ENCODE peak calls at places on chromosomes 4 and X, in nine cellular contexts. Y, N, K, A, B, D, F, P and G are unnamed samples.

GRCh38 chr4:139301821-139302611 is at the start of gene NDUFC1:
- DNase-seq in Y (no peak), N (no peak), K (peak; percentile 42), A (peak; percentile 62), B (peak; percentile 72), D (peak; percentile 59), F (peak; percentile 46), P (peak; percentile 65), G (peak; percentile 60)

GRCh38 chr4:128862608-128863313 is 53.3 kb downstream of the JADE1 start:
- DNase-seq in Y (peak; percentile 49), N (no peak), K (no peak), A (no peak), B (no peak), D (no peak), F (peak; percentile 26), P (no peak), G (peak; percentile 60)

GRCh38 chrX:154013614-154014360 is 5.9 kb downstream of the IRAK1 start:
- DNase-seq in Y (no peak), N (no peak), K (peak; percentile 47), A (no peak), B (peak; percentile 32), D (peak; percentile 60), F (peak; percentile 43), P (no peak), G (peak; percentile 67)

GRCh38 chrX:126165721-126166401 is at the start of gene DCAF12L2:
- DNase-seq in Y (no peak), N (no peak), K (peak; percentile 9), A (no peak), B (no peak), D (no peak), F (peak; percentile 15), P (no peak), G (no peak)

GRCh38 chrX:103918050-103918449 is 44.4 kb upstream of the TMSB15B start:
- DNase-seq in Y (peak; percentile 19), N (no peak), K (peak; percentile 53), A (no peak), B (peak; percentile 64), D (peak; percentile 65), F (peak; percentile 61), P (peak; percentile 49), G (peak; percentile 49)

GRCh38 chrX:50157545-50158125 is 43.2 kb downstream of the AKAP4 start:
- DNase-seq in Y (no peak), N (no peak), K (no peak), A (no peak), B (peak; percentile 62), D (no peak), F (no peak), P (peak; percentile 49), G (no peak)

GRCh38 chr4:56129431-56129861 is 180.7 kb downstream of the CEP135 start:
- DNase-seq in Y (no peak), N (no peak), K (no peak), A (no peak), B (peak; percentile 58), D (no peak), F (peak; percentile 16), P (peak; percentile 77), G (no peak)

GRCh38 chr4:137471895-137472294 is 60.4 kb downstream of the PCDH18 start:
- DNase-seq in Y (no peak), N (no peak), K (no peak), A (no peak), B (peak; percentile 11), D (no peak), F (no peak), P (no peak), G (no peak)

GRCh38 chr4:182085051-182085480 is 158.1 kb upstream of the TENM3 start:
- DNase-seq in Y (no peak), N (no peak), K (no peak), A (no peak), B (no peak), D (no peak), F (no peak), P (no peak), G (no peak)

GRCh38 chrX:108584617-108585211 is 145.1 kb downstream of the COL4A5 start:
- DNase-seq in Y (peak; percentile 0), N (no peak), K (peak; percentile 30), A (no peak), B (peak; percentile 26), D (no peak), F (peak; percentile 8), P (no peak), G (peak; percentile 2)

GRCh38 chr4:1685604-1686150 is 1.6 kb upstream of the FAM53A start:
- DNase-seq in Y (no peak), N (no peak), K (no peak), A (no peak), B (no peak), D (no peak), F (no peak), P (no peak), G (no peak)

GRCh38 chr4:1682860-1683259 is 1.3 kb downstream of the FAM53A start:
- DNase-seq in Y (no peak), N (no peak), K (no peak), A (no peak), B (no peak), D (no peak), F (no peak), P (no peak), G (no peak)

GRCh38 chr4:1683371-1683902 is 676 bp downstream of the FAM53A start:
- DNase-seq in Y (no peak), N (peak; percentile 39), K (no peak), A (no peak), B (peak; percentile 59), D (peak; percentile 65), F (peak; percentile 28), P (peak; percentile 27), G (no peak)

GRCh38 chr4:1684756-1685603 is 867 bp upstream of the FAM53A start:
- DNase-seq in Y (no peak), N (no peak), K (no peak), A (no peak), B (no peak), D (no peak), F (no peak), P (peak; percentile 32), G (no peak)

DNA sequence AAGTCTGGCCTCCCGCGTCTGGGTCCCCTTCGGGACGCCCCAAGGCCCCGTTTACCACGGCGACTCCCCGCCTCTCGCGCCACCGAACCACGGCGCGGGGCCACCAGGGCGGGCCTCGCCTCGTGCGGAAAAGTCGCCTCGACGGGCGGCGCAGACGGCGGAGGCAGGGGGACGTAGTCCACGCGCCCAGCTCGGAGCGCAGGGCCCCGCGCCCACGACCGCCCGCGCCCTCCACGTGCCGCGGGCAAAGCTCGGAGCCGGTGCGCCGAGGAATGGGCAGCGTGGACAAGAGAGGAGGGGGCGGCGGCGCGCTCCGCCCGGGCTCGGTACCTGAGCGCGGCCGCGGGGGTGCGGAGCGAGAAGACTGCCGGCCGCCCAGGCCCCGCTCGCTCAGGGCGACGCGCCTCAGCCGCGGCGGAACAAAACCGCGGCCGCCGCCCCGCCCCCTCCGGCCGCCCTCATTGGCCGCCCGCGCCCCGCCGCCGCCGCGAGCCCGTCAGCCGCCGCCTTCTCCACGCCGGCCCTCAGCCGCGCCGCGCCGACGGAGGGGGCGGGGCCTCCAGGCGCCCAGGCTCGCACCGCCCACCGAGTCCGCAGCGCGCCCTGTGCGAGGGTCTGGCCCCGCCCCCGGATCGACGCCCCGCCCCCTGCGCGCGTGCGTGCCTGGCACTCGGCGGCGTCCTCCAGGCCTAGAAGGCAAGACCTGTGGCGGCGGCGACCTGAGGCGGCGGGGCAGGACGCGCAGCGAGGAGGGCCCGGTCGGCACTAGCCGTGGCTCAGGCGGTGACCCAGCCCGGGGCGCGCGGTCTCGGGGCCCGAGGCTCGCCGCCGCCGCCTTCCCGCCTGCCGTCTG is at the start of gene FAM53A:
- DNase-seq in Y (peak; percentile 30), N (peak; percentile 92), K (peak; percentile 93), A (peak; percentile 97), B (peak; percentile 88), D (peak; percentile 96), F (peak; percentile 91), P (peak; percentile 96), G (peak; percentile 97)
- TF ChIP-seq CTCF in Y (no peak), N (no peak), K (no peak), A (peak; percentile 11), B (no peak), D (no peak), F (no peak), P (no peak), G (peak; percentile 11)

GRCh38 chrX:81237516-81237915 is 35.6 kb downstream of the SH3BGRL start:
- DNase-seq in Y (no peak), N (no peak), K (no peak), A (no peak), B (no peak), D (no peak), F (no peak), P (no peak), G (no peak)

GRCh38 chrX:81240701-81241100 is 38.8 kb downstream of the SH3BGRL start:
- DNase-seq in Y (no peak), N (no peak), K (no peak), A (no peak), B (no peak), D (no peak), F (no peak), P (no peak), G (no peak)

GRCh38 chrX:81232218-81232617 is 30.3 kb downstream of the SH3BGRL start:
- DNase-seq in Y (no peak), N (no peak), K (no peak), A (no peak), B (no peak), D (no peak), F (no peak), P (no peak), G (no peak)

GRCh38 chrX:81241753-81242152 is 39.9 kb downstream of the SH3BGRL start:
- DNase-seq in Y (no peak), N (no peak), K (no peak), A (no peak), B (peak; percentile 17), D (no peak), F (no peak), P (no peak), G (no peak)

GRCh38 chrX:81238166-81238565 is 36.3 kb downstream of the SH3BGRL start:
- DNase-seq in Y (no peak), N (no peak), K (no peak), A (no peak), B (no peak), D (no peak), F (no peak), P (no peak), G (no peak)
- TF ChIP-seq CTCF in Y (no peak), N (no peak), K (no peak), A (no peak), B (no peak), D (no peak), F (no peak), P (no peak), G (no peak)

GRCh38 chr4:88706574-88706973 is 8.9 kb upstream of the NAP1L5 start:
- DNase-seq in Y (no peak), N (no peak), K (no peak), A (peak; percentile 57), B (peak; percentile 17), D (no peak), F (peak; percentile 23), P (no peak), G (no peak)
- TF ChIP-seq CTCF in Y (no peak), N (no peak), K (peak; percentile 70), A (peak; percentile 74), B (peak; percentile 13), D (peak; percentile 54), F (no peak), P (peak; percentile 20), G (no peak)

DNA sequence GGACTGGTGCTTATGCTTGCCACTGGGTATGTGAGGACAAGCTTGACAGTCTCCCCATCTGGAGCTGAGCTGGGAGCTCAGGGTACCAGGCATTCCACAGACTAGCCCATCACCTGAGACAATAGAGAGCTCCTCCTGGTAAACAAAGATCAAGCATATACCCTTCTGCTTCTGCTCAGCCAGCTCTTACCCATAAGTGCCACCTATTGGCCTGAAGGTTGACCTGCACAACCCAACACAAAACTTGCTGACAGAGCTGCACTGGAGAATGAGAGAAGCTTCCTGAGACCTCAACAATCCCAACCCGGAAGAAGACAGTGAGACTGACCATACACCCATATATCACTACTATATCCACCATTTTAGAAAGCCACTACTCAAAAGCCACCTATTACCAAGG is 1049.2 kb upstream of the INTU start:
- DNase-seq in Y (no peak), N (no peak), K (no peak), A (no peak), B (peak; percentile 44), D (no peak), F (peak; percentile 47), P (no peak), G (no peak)
- TF ChIP-seq CTCF in Y (peak; percentile 33), N (no peak), K (peak; percentile 36), A (peak; percentile 5), B (peak; percentile 53), D (no peak), F (peak; percentile 46), P (no peak), G (no peak)